ENCODE peak calls at places on chromosome 6, in ten cellular contexts. One of them, this sample, is unnamed.

GRCh38 chr6:156585859-156586258 is 191.3 kb upstream of the ARID1B start:
- DNase-seq in stomach: no peak
- DNase-seq in IMR-90: no peak
- DNase-seq in adrenal gland: no peak
- DNase-seq in breast epithelium: no peak
- DNase-seq in heart left ventricle: no peak
- DNase-seq in uterus: no peak
- DNase-seq in A549: no peak
- DNase-seq in Peyer's patch: no peak
- DNase-seq in HCT116: no peak
- DNase-seq in this sample: no peak

GRCh38 chr6:144879436-144879835 is 594.3 kb downstream of the UTRN start:
- DNase-seq in breast epithelium: no peak
- DNase-seq in A549: peak; percentile 11
- DNase-seq in IMR-90: no peak
- DNase-seq in Peyer's patch: no peak
- DNase-seq in uterus: no peak
- DNase-seq in stomach: no peak
- DNase-seq in adrenal gland: no peak
- DNase-seq in heart left ventricle: no peak
- DNase-seq in HCT116: no peak
- DNase-seq in this sample: no peak

GRCh38 chr6:78867020-78867369 is 356 bp upstream of the IRAK1BP1 start:
- DNase-seq in Peyer's patch: no peak
- DNase-seq in HCT116: no peak
- DNase-seq in uterus: no peak
- DNase-seq in breast epithelium: no peak
- DNase-seq in heart left ventricle: no peak
- DNase-seq in adrenal gland: no peak
- DNase-seq in IMR-90: no peak
- DNase-seq in A549: no peak
- DNase-seq in stomach: no peak
- DNase-seq in this sample: no peak

GRCh38 chr6:146544783-146545182 is 1.1 kb downstream of the RAB32 start:
- DNase-seq in HCT116: no peak
- DNase-seq in A549: no peak
- DNase-seq in IMR-90: peak; percentile 27
- DNase-seq in breast epithelium: no peak
- DNase-seq in adrenal gland: no peak
- DNase-seq in heart left ventricle: no peak
- DNase-seq in Peyer's patch: no peak
- DNase-seq in stomach: no peak
- DNase-seq in uterus: no peak
- DNase-seq in this sample: no peak

GRCh38 chr6:32609731-32610640 is 20.3 kb upstream of the HLA-DRB1 start:
- DNase-seq in HCT116: peak; percentile 94
- DNase-seq in stomach: no peak
- DNase-seq in Peyer's patch: peak; percentile 71
- DNase-seq in uterus: peak; percentile 38
- DNase-seq in breast epithelium: no peak
- DNase-seq in adrenal gland: peak; percentile 49
- DNase-seq in A549: peak; percentile 87
- DNase-seq in IMR-90: peak; percentile 92
- DNase-seq in heart left ventricle: no peak
- DNase-seq in this sample: no peak

GRCh38 chr6:169963581-169964297 is 212.3 kb downstream of the ERMARD start:
- DNase-seq in Peyer's patch: peak; percentile 3
- DNase-seq in IMR-90: no peak
- DNase-seq in breast epithelium: no peak
- DNase-seq in adrenal gland: no peak
- DNase-seq in heart left ventricle: no peak
- DNase-seq in uterus: no peak
- DNase-seq in stomach: peak; percentile 16
- DNase-seq in HCT116: no peak
- DNase-seq in A549: no peak
- DNase-seq in this sample: no peak

GRCh38 chr6:31822038-31822821 is 5.3 kb upstream of the HSPA1B start:
- DNase-seq in stomach: peak; percentile 88
- DNase-seq in adrenal gland: peak; percentile 94
- DNase-seq in breast epithelium: peak; percentile 80
- DNase-seq in A549: peak; percentile 87
- DNase-seq in Peyer's patch: peak; percentile 68
- DNase-seq in IMR-90: peak; percentile 64
- DNase-seq in HCT116: no peak
- DNase-seq in heart left ventricle: peak; percentile 82
- DNase-seq in uterus: peak; percentile 86
- DNase-seq in this sample: peak; percentile 92

GRCh38 chr6:30915591-30915946 is 1.5 kb downstream of the VARS2 start:
- DNase-seq in Peyer's patch: no peak
- DNase-seq in heart left ventricle: no peak
- DNase-seq in uterus: no peak
- DNase-seq in stomach: no peak
- DNase-seq in IMR-90: peak; percentile 71
- DNase-seq in A549: peak; percentile 65
- DNase-seq in HCT116: peak; percentile 55
- DNase-seq in adrenal gland: peak; percentile 33
- DNase-seq in breast epithelium: no peak
- DNase-seq in this sample: no peak

GRCh38 chr6:28673800-28674671 is 148.4 kb downstream of the GPX5 start:
- DNase-seq in breast epithelium: no peak
- DNase-seq in A549: peak; percentile 79
- DNase-seq in IMR-90: peak; percentile 71
- DNase-seq in heart left ventricle: no peak
- DNase-seq in HCT116: peak; percentile 66
- DNase-seq in uterus: no peak
- DNase-seq in adrenal gland: no peak
- DNase-seq in stomach: no peak
- DNase-seq in Peyer's patch: no peak
- DNase-seq in this sample: no peak

GRCh38 chr6:130158061-130158460 is 64.7 kb downstream of the SAMD3 start:
- DNase-seq in HCT116: no peak
- DNase-seq in adrenal gland: no peak
- DNase-seq in heart left ventricle: no peak
- DNase-seq in breast epithelium: no peak
- DNase-seq in IMR-90: no peak
- DNase-seq in uterus: no peak
- DNase-seq in Peyer's patch: no peak
- DNase-seq in A549: no peak
- DNase-seq in stomach: no peak
- DNase-seq in this sample: no peak

GRCh38 chr6:150977276-150977675 is 111.8 kb downstream of the MTHFD1L start:
- DNase-seq in IMR-90: no peak
- DNase-seq in stomach: no peak
- DNase-seq in Peyer's patch: no peak
- DNase-seq in A549: no peak
- DNase-seq in breast epithelium: no peak
- DNase-seq in heart left ventricle: no peak
- DNase-seq in uterus: no peak
- DNase-seq in adrenal gland: no peak
- DNase-seq in HCT116: no peak
- DNase-seq in this sample: no peak

GRCh38 chr6:112539355-112539754 is 192.2 kb downstream of the RFPL4B start:
- DNase-seq in stomach: no peak
- DNase-seq in adrenal gland: no peak
- DNase-seq in Peyer's patch: no peak
- DNase-seq in uterus: no peak
- DNase-seq in heart left ventricle: no peak
- DNase-seq in A549: no peak
- DNase-seq in IMR-90: no peak
- DNase-seq in HCT116: no peak
- DNase-seq in breast epithelium: no peak
- DNase-seq in this sample: no peak

GRCh38 chr6:74434165-74434564 is 738.2 kb downstream of the CD109 start:
- DNase-seq in Peyer's patch: no peak
- DNase-seq in uterus: no peak
- DNase-seq in HCT116: no peak
- DNase-seq in adrenal gland: no peak
- DNase-seq in heart left ventricle: no peak
- DNase-seq in breast epithelium: no peak
- DNase-seq in A549: no peak
- DNase-seq in IMR-90: no peak
- DNase-seq in stomach: no peak
- DNase-seq in this sample: no peak

GRCh38 chr6:28371706-28372451 is 22.1 kb downstream of the ZKSCAN3 start:
- DNase-seq in IMR-90: no peak
- DNase-seq in Peyer's patch: no peak
- DNase-seq in HCT116: no peak
- DNase-seq in heart left ventricle: no peak
- DNase-seq in uterus: no peak
- DNase-seq in stomach: no peak
- DNase-seq in breast epithelium: no peak
- DNase-seq in adrenal gland: no peak
- DNase-seq in A549: no peak
- DNase-seq in this sample: no peak

GRCh38 chr6:6891949-6892461 is 215.8 kb upstream of the RREB1 start:
- DNase-seq in stomach: no peak
- DNase-seq in IMR-90: no peak
- DNase-seq in HCT116: no peak
- DNase-seq in uterus: no peak
- DNase-seq in A549: no peak
- DNase-seq in breast epithelium: no peak
- DNase-seq in heart left ventricle: no peak
- DNase-seq in adrenal gland: peak; percentile 59
- DNase-seq in Peyer's patch: no peak
- DNase-seq in this sample: no peak

GRCh38 chr6:17385660-17386059 is 7.7 kb upstream of the CAP2 start:
- DNase-seq in heart left ventricle: no peak
- DNase-seq in IMR-90: peak; percentile 85
- DNase-seq in uterus: no peak
- DNase-seq in breast epithelium: no peak
- DNase-seq in Peyer's patch: no peak
- DNase-seq in adrenal gland: no peak
- DNase-seq in stomach: no peak
- DNase-seq in HCT116: no peak
- DNase-seq in A549: no peak
- DNase-seq in this sample: no peak
- TF ChIP-seq POLR2A in heart left ventricle: no peak
- TF ChIP-seq POLR2A in IMR-90: no peak
- TF ChIP-seq POLR2A in uterus: no peak
- TF ChIP-seq POLR2A in breast epithelium: no peak
- TF ChIP-seq POLR2A in Peyer's patch: no peak
- TF ChIP-seq POLR2A in adrenal gland: no peak
- TF ChIP-seq POLR2A in stomach: no peak
- TF ChIP-seq POLR2A in HCT116: no peak
- TF ChIP-seq POLR2A in A549: no peak
- TF ChIP-seq POLR2A in this sample: no peak

GRCh38 chr6:73323323-73323722 is 30.8 kb downstream of the DPPA5 start:
- DNase-seq in Peyer's patch: no peak
- DNase-seq in adrenal gland: no peak
- DNase-seq in stomach: no peak
- DNase-seq in uterus: no peak
- DNase-seq in HCT116: no peak
- DNase-seq in breast epithelium: no peak
- DNase-seq in IMR-90: no peak
- DNase-seq in heart left ventricle: no peak
- DNase-seq in A549: no peak
- DNase-seq in this sample: no peak
- H3K4me1 ChIP-seq in Peyer's patch: no peaks in the 10 kb centered on the region
- H3K4me1 ChIP-seq in adrenal gland: no peaks in the 10 kb centered on the region
- H3K4me1 ChIP-seq in stomach: no peaks in the 10 kb centered on the region
- H3K4me1 ChIP-seq in uterus: no peaks in the 10 kb centered on the region
- H3K4me1 ChIP-seq in HCT116: peaks cover 5% of the 10 kb centered on the region
- H3K4me1 ChIP-seq in breast epithelium: no peaks in the 10 kb centered on the region
- H3K4me1 ChIP-seq in IMR-90: no peaks in the 10 kb centered on the region
- H3K4me1 ChIP-seq in heart left ventricle: no peaks in the 10 kb centered on the region
- H3K4me1 ChIP-seq in A549: no peaks in the 10 kb centered on the region
- H3K4me1 ChIP-seq in this sample: no peaks in the 10 kb centered on the region

DNA sequence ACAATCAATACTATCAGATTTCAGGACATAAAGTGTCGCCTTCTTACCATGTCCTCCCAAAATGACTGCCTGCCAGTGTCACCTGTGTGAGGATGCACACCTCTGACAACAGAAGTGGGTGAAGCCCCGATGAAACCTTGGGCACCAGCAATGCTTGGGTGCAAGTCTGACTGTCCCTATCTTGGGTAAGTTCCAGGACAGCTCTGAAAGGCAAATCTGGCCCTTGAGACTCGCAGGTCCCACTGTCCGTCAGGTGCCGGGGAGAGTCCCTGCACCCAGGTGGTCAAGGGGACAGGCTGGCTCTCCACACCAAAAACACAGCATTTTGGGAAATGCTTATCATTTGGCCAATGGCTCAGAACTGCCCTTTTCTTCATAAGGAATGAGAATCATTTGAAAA is 43.3 kb downstream of the EZR start:
- DNase-seq in heart left ventricle: no peak
- DNase-seq in Peyer's patch: no peak
- DNase-seq in breast epithelium: no peak
- DNase-seq in uterus: no peak
- DNase-seq in stomach: no peak
- DNase-seq in IMR-90: no peak
- DNase-seq in adrenal gland: no peak
- DNase-seq in A549: no peak
- DNase-seq in HCT116: no peak
- DNase-seq in this sample: no peak
- TF ChIP-seq POLR2A in heart left ventricle: no peak
- TF ChIP-seq POLR2A in Peyer's patch: no peak
- TF ChIP-seq POLR2A in breast epithelium: no peak
- TF ChIP-seq POLR2A in uterus: no peak
- TF ChIP-seq POLR2A in stomach: no peak
- TF ChIP-seq POLR2A in IMR-90: no peak
- TF ChIP-seq POLR2A in adrenal gland: no peak
- TF ChIP-seq POLR2A in A549: no peak
- TF ChIP-seq POLR2A in HCT116: no peak
- TF ChIP-seq POLR2A in this sample: no peak

GRCh38 chr6:43610431-43610830 is 18.6 kb downstream of the GTPBP2 start:
- DNase-seq in IMR-90: peak; percentile 14
- DNase-seq in HCT116: no peak
- DNase-seq in heart left ventricle: no peak
- DNase-seq in Peyer's patch: no peak
- DNase-seq in A549: no peak
- DNase-seq in stomach: no peak
- DNase-seq in uterus: no peak
- DNase-seq in breast epithelium: no peak
- DNase-seq in adrenal gland: no peak
- DNase-seq in this sample: no peak

GRCh38 chr6:43608310-43608763 is 20.7 kb downstream of the GTPBP2 start:
- DNase-seq in A549: peak; percentile 69
- DNase-seq in breast epithelium: no peak
- DNase-seq in adrenal gland: peak; percentile 82
- DNase-seq in stomach: peak; percentile 76
- DNase-seq in Peyer's patch: peak; percentile 66
- DNase-seq in HCT116: peak; percentile 73
- DNase-seq in heart left ventricle: no peak
- DNase-seq in uterus: peak; percentile 68
- DNase-seq in IMR-90: peak; percentile 86
- DNase-seq in this sample: peak; percentile 75

GRCh38 chr6:43606019-43606418 is 23.0 kb downstream of the GTPBP2 start:
- DNase-seq in uterus: no peak
- DNase-seq in Peyer's patch: no peak
- DNase-seq in heart left ventricle: no peak
- DNase-seq in IMR-90: no peak
- DNase-seq in breast epithelium: no peak
- DNase-seq in A549: no peak
- DNase-seq in stomach: no peak
- DNase-seq in adrenal gland: no peak
- DNase-seq in HCT116: no peak
- DNase-seq in this sample: no peak

GRCh38 chr6:43609402-43609801 is 19.7 kb downstream of the GTPBP2 start:
- DNase-seq in heart left ventricle: no peak
- DNase-seq in HCT116: no peak
- DNase-seq in uterus: no peak
- DNase-seq in Peyer's patch: no peak
- DNase-seq in A549: no peak
- DNase-seq in breast epithelium: no peak
- DNase-seq in stomach: no peak
- DNase-seq in adrenal gland: no peak
- DNase-seq in IMR-90: peak; percentile 55
- DNase-seq in this sample: no peak

GRCh38 chr6:43608783-43609182 is 20.3 kb downstream of the GTPBP2 start:
- DNase-seq in HCT116: no peak
- DNase-seq in heart left ventricle: no peak
- DNase-seq in IMR-90: no peak
- DNase-seq in breast epithelium: no peak
- DNase-seq in stomach: no peak
- DNase-seq in uterus: no peak
- DNase-seq in adrenal gland: no peak
- DNase-seq in Peyer's patch: no peak
- DNase-seq in A549: no peak
- DNase-seq in this sample: no peak
- H3K4me1 ChIP-seq in HCT116: peaks cover 5% of the 10 kb centered on the region
- H3K4me1 ChIP-seq in heart left ventricle: peaks cover 5% of the 10 kb centered on the region
- H3K4me1 ChIP-seq in IMR-90: no peaks in the 10 kb centered on the region
- H3K4me1 ChIP-seq in breast epithelium: no peaks in the 10 kb centered on the region
- H3K4me1 ChIP-seq in stomach: no peaks in the 10 kb centered on the region
- H3K4me1 ChIP-seq in uterus: no peaks in the 10 kb centered on the region
- H3K4me1 ChIP-seq in adrenal gland: no peaks in the 10 kb centered on the region
- H3K4me1 ChIP-seq in Peyer's patch: no peaks in the 10 kb centered on the region
- H3K4me1 ChIP-seq in A549: no peaks in the 10 kb centered on the region
- H3K4me1 ChIP-seq in this sample: peaks cover 3% of the 10 kb centered on the region